ENCODE peak calls at places on chromosomes 12 and 14, in ten cellular contexts. G is type B pancreatic cell; S is activated CD8-positive, alpha-beta memory T cell treated with anti-CD3 and anti-CD28 coated beads, Interleukin-2, amount 50 U/mL, for 4 hours; K is smooth muscle cell of the brain vasculature; T is MV-4-11; I is KBM-7; Z is endothelial cell of umbilical vein; J is fibroblast of mammary gland; H is cardiac muscle cell; B is immature natural killer cell. V is an unnamed sample.

GRCh38 chr12:630656-631632 is 32.3 kb downstream of the NINJ2 start:
- DNase-seq in I (no peak), T (peak), K (no peak), G (no peak), H (no peak), B (peak), Z (peak), J (no peak), S (peak), V (no peak)

GRCh38 chr12:79763748-79764452 is 73.1 kb upstream of the PAWR start:
- DNase-seq in J (no peak), H (peak), K (no peak), Z (no peak), B (no peak), I (no peak), G (no peak), T (no peak), S (no peak), V (no peak)

GRCh38 chr12:10632226-10632625 is 18.8 kb upstream of the MAGOHB start:
- DNase-seq in Z (no peak), J (no peak), I (no peak), B (no peak), G (no peak), T (no peak), K (no peak), H (peak), S (no peak), V (no peak)

GRCh38 chr12:15590180-15590826 is 198.9 kb downstream of the EPS8 start:
- DNase-seq in S (peak), Z (peak), G (no peak), J (peak), B (peak), K (peak), T (peak), H (peak), I (peak), V (peak)

GRCh38 chr14:20712900-20713299 is 24.3 kb downstream of the ANG start:
- DNase-seq in S (no peak), H (no peak), K (no peak), T (no peak), G (no peak), I (no peak), B (no peak), Z (no peak), J (peak), V (peak)

GRCh38 chr14:71141701-71142374 is 234.6 kb downstream of the PCNX1 start:
- DNase-seq in S (no peak), B (no peak), K (no peak), I (no peak), G (no peak), J (peak), H (peak), Z (no peak), T (no peak), V (no peak)

GRCh38 chr14:22569749-22570131 is 19.3 kb downstream of the DAD1 start:
- DNase-seq in G (no peak), S (no peak), Z (no peak), I (no peak), K (no peak), H (no peak), B (no peak), T (no peak), J (no peak), V (no peak)

GRCh38 chr12:132131952-132132351 is 12.2 kb downstream of the DDX51 start:
- DNase-seq in Z (no peak), J (no peak), T (no peak), S (no peak), H (no peak), I (no peak), B (no peak), K (no peak), G (no peak), V (no peak)

GRCh38 chr14:31320216-31320615 is 100.1 kb downstream of the HEATR5A start:
- DNase-seq in T (no peak), Z (no peak), B (no peak), S (no peak), I (no peak), G (no peak), J (no peak), K (no peak), H (no peak), V (no peak)

GRCh38 chr12:14264316-14264715 is 101.2 kb upstream of the ATF7IP start:
- DNase-seq in J (peak), Z (no peak), B (no peak), H (no peak), G (no peak), K (no peak), I (no peak), S (no peak), T (no peak), V (no peak)

GRCh38 chr12:64707362-64707761 is 51.8 kb downstream of the GNS start:
- DNase-seq in Z (no peak), J (no peak), G (no peak), K (no peak), I (no peak), H (no peak), B (no peak), S (no peak), T (no peak), V (no peak)

GRCh38 chr12:113467154-113467513 is 4.5 kb downstream of the LHX5 start:
- DNase-seq in K (no peak), S (no peak), T (no peak), B (no peak), G (no peak), J (no peak), I (no peak), Z (no peak), H (no peak), V (no peak)

GRCh38 chr12:47725893-47726292 is 603 bp upstream of the ENDOU start:
- DNase-seq in J (peak), K (no peak), G (no peak), H (peak), B (no peak), I (no peak), Z (no peak), S (no peak), T (peak), V (peak)

GRCh38 chr14:20624495-20625070 is 16.9 kb downstream of the OR6S1 start:
- DNase-seq in S (peak), B (peak), K (no peak), G (peak), I (no peak), Z (no peak), J (peak), T (peak), H (peak), V (no peak)

GRCh38 chr12:52180971-52181628 is 10.7 kb downstream of the KRT80 start:
- DNase-seq in J (no peak), K (no peak), S (no peak), G (no peak), I (no peak), Z (no peak), T (no peak), H (no peak), B (no peak), V (no peak)

GRCh38 chr12:125140918-125141573 is 75.8 kb downstream of the AACS start:
- DNase-seq in T (no peak), S (no peak), H (peak), Z (peak), I (no peak), K (no peak), B (no peak), J (peak), G (no peak), V (peak)

GRCh38 chr12:24424889-24425600 is 475.6 kb upstream of the SOX5 start:
- DNase-seq in I (no peak), T (no peak), K (no peak), H (no peak), S (no peak), B (no peak), Z (no peak), G (no peak), J (no peak), V (no peak)

GRCh38 chr14:30998100-30998706 is 27.2 kb upstream of the AP4S1 start:
- DNase-seq in B (no peak), T (no peak), S (no peak), I (no peak), Z (no peak), K (no peak), G (no peak), H (no peak), J (no peak), V (peak)

GRCh38 chr12:9869307-9870161 is at the start of gene CLEC2B:
- DNase-seq in B (peak), T (peak), I (peak), Z (peak), S (no peak), J (peak), K (peak), G (no peak), H (peak), V (peak)

GRCh38 chr12:105451211-105451610 is 120.7 kb downstream of the C12orf75 start:
- DNase-seq in Z (no peak), S (no peak), G (no peak), J (peak), H (no peak), B (no peak), I (no peak), K (peak), T (no peak), V (no peak)

GRCh38 chr12:31008961-31009840 is 64.5 kb upstream of the DDX11 start:
- DNase-seq in S (no peak), H (no peak), K (no peak), T (no peak), G (no peak), J (no peak), I (no peak), Z (no peak), B (no peak), V (no peak)

GRCh38 chr14:23481362-23481970 is 12.0 kb downstream of the NGDN start:
- DNase-seq in J (peak), B (no peak), K (no peak), S (no peak), I (peak), Z (peak), H (peak), G (no peak), T (no peak), V (peak)

GRCh38 chr12:14751987-14752386 is 51.3 kb downstream of the WBP11 start:
- DNase-seq in H (no peak), T (no peak), B (no peak), K (no peak), Z (no peak), S (no peak), G (no peak), J (no peak), I (no peak), V (no peak)

GRCh38 chr14:99671230-99672224 is 12.6 kb upstream of the CYP46A1 start:
- DNase-seq in J (peak), K (no peak), B (no peak), T (no peak), I (no peak), Z (no peak), S (no peak), H (peak), G (no peak), V (no peak)

GRCh38 chr12:55745361-55746146 is 2.6 kb downstream of the GDF11 start:
- DNase-seq in K (no peak), B (no peak), J (no peak), G (peak), T (no peak), H (peak), Z (no peak), S (no peak), I (peak), V (no peak)

GRCh38 chr14:102075155-102075554 is 11.7 kb downstream of the HSP90AA1 start:
- DNase-seq in K (no peak), I (no peak), J (no peak), S (no peak), Z (no peak), T (no peak), H (no peak), B (no peak), G (no peak), V (no peak)

GRCh38 chr14:25461780-25462179 is 411.8 kb upstream of the STXBP6 start:
- DNase-seq in K (no peak), Z (no peak), J (no peak), S (no peak), B (no peak), H (no peak), G (no peak), I (no peak), T (no peak), V (no peak)

GRCh38 chr12:48054955-48055821 is 50.7 kb downstream of the SENP1 start:
- DNase-seq in I (peak), Z (no peak), T (no peak), J (no peak), H (no peak), K (no peak), S (no peak), B (no peak), G (no peak), V (no peak)

GRCh38 chr12:23860019-23860418 is 89.5 kb downstream of the SOX5 start:
- DNase-seq in J (no peak), B (no peak), G (no peak), I (no peak), K (no peak), H (no peak), S (no peak), T (no peak), Z (no peak), V (no peak)

GRCh38 chr14:79056879-79057278 is 886.7 kb downstream of the NRXN3 start:
- DNase-seq in B (no peak), G (no peak), J (no peak), S (no peak), T (no peak), H (no peak), K (peak), I (no peak), Z (no peak), V (no peak)

GRCh38 chr12:52494518-52494917 is 1.5 kb upstream of the KRT6A start:
- DNase-seq in J (peak), Z (no peak), K (no peak), I (no peak), G (no peak), B (no peak), S (no peak), H (peak), T (no peak), V (peak)

GRCh38 chr12:5794156-5794555 is 150.9 kb downstream of the ANO2 start:
- DNase-seq in K (no peak), I (no peak), B (no peak), G (no peak), J (no peak), Z (no peak), H (no peak), T (no peak), S (no peak), V (no peak)

GRCh38 chr12:55720894-55721444 is 776 bp downstream of the RDH5 start:
- DNase-seq in T (peak), I (peak), K (peak), J (peak), G (no peak), Z (peak), S (no peak), B (peak), H (peak), V (peak)

GRCh38 chr12:86050010-86050409 is 175.9 kb downstream of the NTS start:
- DNase-seq in G (no peak), K (no peak), J (no peak), T (no peak), I (no peak), Z (no peak), B (no peak), H (no peak), S (no peak), V (no peak)

GRCh38 chr12:107012736-107013425 is 25.9 kb upstream of the MTERF2 start:
- DNase-seq in S (no peak), I (no peak), J (no peak), G (no peak), Z (no peak), B (no peak), H (no peak), T (no peak), K (no peak), V (no peak)

GRCh38 chr14:39563361-39563760 is 131.1 kb upstream of the FBXO33 start:
- DNase-seq in G (no peak), I (no peak), Z (no peak), T (no peak), S (no peak), B (no peak), H (no peak), J (peak), K (no peak), V (no peak)

GRCh38 chr12:106369624-106370346 is 12.2 kb downstream of the POLR3B start:
- DNase-seq in B (no peak), J (peak), G (no peak), K (no peak), Z (peak), T (no peak), I (no peak), H (peak), S (no peak), V (peak)

V was measured in RWPE1.